ENCODE peak calls at places on chromosomes 2 and 18, in eight cellular contexts. R, A, M, W, J, V, N and H are unnamed samples.
A peak's percentile ranks its signal among the peaks of the same experiment; 100 is the strongest.

GRCh38 chr2:36578343-36579296 is 19.3 kb downstream of the FEZ2 start:
- DNase-seq in R (no peak), A (peak; percentile 64), M (no peak), W (no peak), J (no peak), V (no peak), N (peak; percentile 94), H (peak; percentile 71)

GRCh38 chr2:101002562-101003277 is 631 bp downstream of the RPL31 start:
- DNase-seq in R (no peak), A (no peak), M (no peak), W (no peak), J (no peak), V (no peak), N (peak; percentile 17), H (no peak)

GRCh38 chr2:229314117-229314516 is 43.0 kb upstream of the PID1 start:
- DNase-seq in R (no peak), A (no peak), M (no peak), W (no peak), J (no peak), V (no peak), N (no peak), H (no peak)

GRCh38 chr2:189393440-189394111 is 47.7 kb upstream of the WDR75 start:
- DNase-seq in R (no peak), A (no peak), M (no peak), W (no peak), J (peak; percentile 60), V (no peak), N (peak; percentile 94), H (peak; percentile 92)

GRCh38 chr2:24881623-24882022 is 38.4 kb downstream of the ADCY3 start:
- DNase-seq in R (no peak), A (no peak), M (no peak), W (no peak), J (no peak), V (no peak), N (no peak), H (no peak)

GRCh38 chr18:44813586-44813985 is 132.9 kb downstream of the SETBP1 start:
- DNase-seq in R (no peak), A (no peak), M (no peak), W (no peak), J (no peak), V (no peak), N (no peak), H (no peak)

GRCh38 chr18:67669993-67670671 is 153.6 kb upstream of the DSEL start:
- DNase-seq in R (no peak), A (no peak), M (no peak), W (no peak), J (peak; percentile 56), V (no peak), N (peak; percentile 32), H (no peak)

GRCh38 chr2:25897500-25897899 is 19.2 kb upstream of the ASXL2 start:
- DNase-seq in R (no peak), A (no peak), M (no peak), W (no peak), J (no peak), V (no peak), N (no peak), H (no peak)

GRCh38 chr2:240896871-240897692 is 1.1 kb upstream of the MAB21L4 start:
- DNase-seq in R (no peak), A (no peak), M (no peak), W (no peak), J (no peak), V (no peak), N (peak; percentile 9), H (no peak)

GRCh38 chr2:231162036-231162345 is 36.4 kb upstream of the ARMC9 start:
- DNase-seq in R (no peak), A (no peak), M (no peak), W (no peak), J (peak; percentile 75), V (no peak), N (peak; percentile 64), H (no peak)

GRCh38 chr2:215382480-215382879 is 53.4 kb downstream of the FN1 start:
- DNase-seq in R (no peak), A (no peak), M (no peak), W (no peak), J (no peak), V (no peak), N (no peak), H (no peak)

DNA sequence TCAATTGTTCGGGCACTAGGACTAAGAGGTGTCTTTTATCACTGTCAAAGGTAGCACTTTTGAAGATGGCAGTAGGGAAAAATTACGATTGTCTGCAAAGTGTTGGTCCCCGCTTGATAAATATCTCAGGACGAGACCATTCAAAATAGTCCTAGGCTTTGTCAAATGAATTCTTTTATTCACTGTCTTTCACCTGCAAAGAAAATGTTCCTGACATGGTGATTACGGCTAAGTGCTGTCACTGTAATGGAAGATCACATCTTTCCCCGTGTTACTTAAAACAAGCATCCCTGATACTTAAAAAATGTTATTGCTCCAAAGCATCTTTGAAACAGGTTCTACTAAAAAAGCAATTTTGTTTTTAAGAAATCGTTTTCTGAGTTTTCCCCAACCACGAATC is 71.7 kb downstream of the KCTD1 start:
- DNase-seq in R (no peak), A (no peak), M (no peak), W (no peak), J (no peak), V (no peak), N (no peak), H (no peak)
- H3K27ac ChIP-seq in R (no peak overlapping the region), A (no peak overlapping the region), M (no peak overlapping the region), W (no peak overlapping the region), J (no peak overlapping the region), V (no peak overlapping the region), N (no peak overlapping the region), H (no peak overlapping the region)

GRCh38 chr2:37655442-37655841 is 16.0 kb downstream of the CDC42EP3 start:
- DNase-seq in R (no peak), A (no peak), M (no peak), W (no peak), J (no peak), V (no peak), N (no peak), H (no peak)

GRCh38 chr2:37657471-37657870 is 14.0 kb downstream of the CDC42EP3 start:
- DNase-seq in R (no peak), A (no peak), M (no peak), W (no peak), J (no peak), V (no peak), N (no peak), H (no peak)

GRCh38 chr2:37654932-37655331 is 16.5 kb downstream of the CDC42EP3 start:
- DNase-seq in R (no peak), A (no peak), M (no peak), W (no peak), J (no peak), V (no peak), N (no peak), H (no peak)

GRCh38 chr2:37658682-37659081 is 12.8 kb downstream of the CDC42EP3 start:
- DNase-seq in R (no peak), A (no peak), M (no peak), W (no peak), J (no peak), V (no peak), N (no peak), H (no peak)

DNA sequence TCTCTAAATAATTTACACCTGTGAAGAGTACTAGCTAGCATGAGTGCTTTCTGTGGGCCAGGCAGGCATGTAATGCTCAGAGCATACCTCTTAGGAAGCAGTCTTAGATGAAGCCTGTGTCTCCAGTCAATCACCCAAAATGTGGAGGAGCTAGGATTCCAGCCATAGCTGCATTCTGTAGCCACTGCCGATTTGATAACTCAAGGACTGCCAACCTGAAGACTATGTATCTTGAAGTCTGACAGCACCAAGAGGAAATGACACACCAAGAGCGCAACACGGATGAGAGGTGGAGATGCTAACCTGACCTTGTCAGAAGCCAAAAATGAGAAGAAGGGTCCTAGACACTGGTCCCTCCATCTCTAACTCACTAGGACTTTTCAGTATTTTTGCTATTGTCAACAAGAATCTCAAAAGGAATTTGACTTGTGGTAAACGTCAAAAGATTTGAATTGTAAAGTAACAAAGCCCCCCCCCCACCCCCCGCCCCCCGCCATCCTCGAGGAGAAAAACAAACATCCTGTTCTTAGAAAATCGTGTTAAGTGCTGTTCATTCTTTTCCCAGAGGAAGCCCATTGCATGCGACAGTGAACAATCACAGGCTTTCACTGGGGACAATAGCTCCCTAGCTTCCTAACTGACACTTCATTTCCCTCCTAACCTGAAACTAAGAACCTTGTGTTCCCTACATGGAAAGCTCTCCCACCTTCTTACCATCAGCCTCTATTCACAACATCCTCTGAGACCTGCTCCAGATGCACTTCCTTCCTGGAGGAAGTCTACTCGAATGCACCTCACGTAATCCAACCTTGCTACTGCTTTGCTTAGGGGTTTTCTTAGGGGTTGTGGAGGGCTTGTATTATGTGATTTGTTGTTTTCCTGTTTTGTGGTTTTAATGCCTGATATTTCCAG is 14.7 kb downstream of the CDC42EP3 start:
- DNase-seq in R (no peak), A (no peak), M (no peak), W (no peak), J (no peak), V (no peak), N (no peak), H (no peak)
- H3K27ac ChIP-seq in R (peak overlapping the region; percentile 74), A (peak overlapping the region; percentile 81), M (peak overlapping the region; percentile 68), W (peak overlapping the region; percentile 64), J (peak overlapping the region; percentile 61), V (no peak overlapping the region), N (no peak overlapping the region), H (peak overlapping the region; percentile 89)

DNA sequence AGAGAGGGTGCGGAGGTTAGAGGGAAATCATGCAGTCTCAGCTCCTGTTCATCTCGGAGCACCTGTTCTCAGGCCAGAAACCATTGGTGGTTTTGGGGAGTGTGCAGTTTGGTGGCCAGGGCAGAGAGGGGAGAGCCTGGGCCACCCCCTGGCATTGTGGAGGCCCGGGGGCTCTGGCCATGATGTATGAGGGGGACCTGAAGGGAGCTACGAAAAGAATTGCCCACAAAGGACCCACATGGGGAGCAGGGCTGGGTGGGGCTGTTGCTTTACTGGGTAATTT is 87.7 kb downstream of the DGKD start:
- DNase-seq in R (no peak), A (no peak), M (no peak), W (no peak), J (peak; percentile 83), V (no peak), N (no peak), H (no peak)
- H3K27ac ChIP-seq in R (no peak overlapping the region), A (no peak overlapping the region), M (no peak overlapping the region), W (no peak overlapping the region), J (no peak overlapping the region), V (no peak overlapping the region), N (no peak overlapping the region), H (no peak overlapping the region)

GRCh38 chr2:2879776-2880175 is 497.8 kb downstream of the EIPR1 start:
- DNase-seq in R (no peak), A (no peak), M (no peak), W (no peak), J (no peak), V (no peak), N (no peak), H (no peak)

GRCh38 chr2:2877427-2877826 is 500.2 kb downstream of the EIPR1 start:
- DNase-seq in R (no peak), A (no peak), M (no peak), W (no peak), J (no peak), V (no peak), N (no peak), H (no peak)

GRCh38 chr2:2879071-2879470 is 498.5 kb downstream of the EIPR1 start:
- DNase-seq in R (no peak), A (no peak), M (no peak), W (no peak), J (no peak), V (no peak), N (no peak), H (no peak)

GRCh38 chr2:2880938-2881337 is 496.7 kb downstream of the EIPR1 start:
- DNase-seq in R (no peak), A (no peak), M (no peak), W (no peak), J (no peak), V (no peak), N (no peak), H (no peak)

GRCh38 chr2:2881507-2881906 is 496.1 kb downstream of the EIPR1 start:
- DNase-seq in R (no peak), A (no peak), M (no peak), W (no peak), J (no peak), V (no peak), N (no peak), H (no peak)
- H3K27ac ChIP-seq in R (no peak overlapping the region), A (no peak overlapping the region), M (no peak overlapping the region), W (no peak overlapping the region), J (no peak overlapping the region), V (no peak overlapping the region), N (no peak overlapping the region), H (no peak overlapping the region)